ENCODE peak calls at places on chromosomes 6 and 20, in four cellular contexts. D, W, H and T are unnamed samples.

GRCh38 chr20:53570446-53571276 is 23.0 kb downstream of the ZNF217 start:
- DNase-seq in D (no peak), W (no peak), H (no peak), T (no peak)

GRCh38 chr6:157343732-157344131 is 20.4 kb upstream of the TMEM242 start:
- DNase-seq in D (no peak), W (no peak), H (no peak), T (no peak)

GRCh38 chr6:35216832-35217811 is 3.4 kb downstream of the SCUBE3 start:
- DNase-seq in D (no peak), W (no peak), H (no peak), T (no peak)

GRCh38 chr6:30691208-30691872 is 556 bp upstream of the NRM start:
- DNase-seq in D (no peak), W (no peak), H (no peak), T (no peak)

GRCh38 chr6:164967102-164967501 is 342.3 kb downstream of the C6orf118 start:
- DNase-seq in D (no peak), W (no peak), H (peak; percentile 14), T (no peak)

GRCh38 chr6:158799051-158799792 is 19.9 kb downstream of the EZR start:
- DNase-seq in D (no peak), W (no peak), H (no peak), T (no peak)

GRCh38 chr6:106856227-106856874 is 118.2 kb downstream of the CD24 start:
- DNase-seq in D (no peak), W (no peak), H (no peak), T (no peak)

GRCh38 chr6:39377530-39377929 is 55.0 kb upstream of the KCNK16 start:
- DNase-seq in D (peak; percentile 65), W (peak; percentile 34), H (peak; percentile 56), T (no peak)

GRCh38 chr6:56904068-56904467 is 50.8 kb upstream of the BEND6 start:
- DNase-seq in D (no peak), W (no peak), H (no peak), T (no peak)

GRCh38 chr6:52077180-52077884 is 10.1 kb downstream of the PKHD1 start:
- DNase-seq in D (no peak), W (no peak), H (no peak), T (no peak)

DNA sequence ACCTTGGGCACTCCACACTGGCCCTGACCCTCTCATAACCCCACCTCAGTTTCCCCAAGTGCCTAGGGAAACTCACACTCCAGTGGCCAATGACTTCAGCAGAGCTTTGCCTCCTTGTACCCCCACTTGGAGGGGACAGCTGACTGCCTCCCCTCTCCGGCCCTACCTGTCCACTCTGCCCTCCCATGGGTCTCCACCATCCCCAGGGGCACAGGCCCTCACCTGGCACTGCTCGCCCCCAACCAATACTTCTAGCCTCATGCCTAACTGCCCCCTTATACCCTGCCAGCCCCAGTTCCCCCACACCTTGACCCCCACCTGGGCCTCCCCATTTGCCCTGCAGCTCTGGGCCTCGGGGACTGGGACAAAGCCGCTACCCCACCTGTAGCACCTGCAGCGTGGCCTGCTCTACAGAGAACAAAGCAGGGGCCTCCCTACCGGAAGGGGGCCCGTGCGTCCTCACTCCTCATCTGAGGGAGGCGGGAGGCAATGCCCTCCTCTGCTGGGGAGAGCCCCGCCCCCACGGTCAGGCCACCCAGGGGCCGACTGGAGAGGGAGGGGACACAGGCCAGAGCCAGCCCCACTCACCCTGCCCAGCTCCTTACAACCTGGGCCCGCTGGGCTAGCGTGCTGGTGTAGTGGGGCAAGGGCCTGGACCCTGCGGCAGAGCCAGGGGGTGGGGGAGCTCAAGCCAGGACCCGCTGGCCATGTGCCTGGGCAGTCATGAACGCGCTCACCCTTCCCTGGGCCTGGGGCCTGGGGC is 8.2 kb downstream of the LAMA5 start:
- DNase-seq in D (no peak), W (no peak), H (peak; percentile 28), T (no peak)
- TF ChIP-seq CTCF in D (no peak), W (no peak), H (no peak), T (no peak)

DNA sequence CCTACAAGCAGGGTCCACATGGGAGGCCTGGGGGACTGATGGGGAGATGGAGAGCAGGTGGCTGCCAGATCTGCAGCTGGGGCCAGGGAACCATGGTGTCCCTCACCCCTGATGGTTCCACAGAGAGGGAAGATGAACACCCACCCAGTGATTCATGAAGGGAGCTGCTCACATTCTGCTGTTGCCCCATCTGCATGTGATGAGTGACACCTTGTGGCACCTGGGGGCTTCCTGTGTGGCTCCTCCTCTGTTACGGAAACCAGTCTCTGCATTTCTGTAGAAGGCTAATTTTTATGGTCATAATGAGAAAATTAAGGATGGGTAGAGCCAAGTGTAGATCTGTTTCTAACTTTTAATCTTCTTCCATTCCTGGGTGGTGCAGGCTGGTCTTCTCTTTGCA is 217.1 kb downstream of the SMOC2 start:
- DNase-seq in D (no peak), W (no peak), H (no peak), T (no peak)
- TF ChIP-seq CTCF in D (no peak), W (no peak), H (no peak), T (no peak)

GRCh38 chr20:9835302-9835701 is 3.6 kb downstream of the PAK5 start:
- DNase-seq in D (no peak), W (no peak), H (no peak), T (no peak)

GRCh38 chr20:9838378-9839295 is at the start of gene PAK5:
- DNase-seq in D (no peak), W (peak; percentile 88), H (peak; percentile 96), T (no peak)

GRCh38 chr20:9839626-9840025 is 750 bp upstream of the PAK5 start:
- DNase-seq in D (no peak), W (no peak), H (no peak), T (no peak)

GRCh38 chr20:9837634-9838033 is 1.2 kb downstream of the PAK5 start:
- DNase-seq in D (no peak), W (no peak), H (no peak), T (no peak)

GRCh38 chr20:9838035-9838377 is 870 bp downstream of the PAK5 start:
- DNase-seq in D (no peak), W (no peak), H (no peak), T (no peak)
- TF ChIP-seq CTCF in D (no peak), W (peak; percentile 2), H (no peak), T (no peak)

GRCh38 chr20:38337561-38338140 is 8.6 kb upstream of the LBP start:
- DNase-seq in D (no peak), W (peak; percentile 19), H (peak; percentile 75), T (no peak)
- TF ChIP-seq CTCF in D (no peak), W (peak; percentile 58), H (peak; percentile 87), T (peak; percentile 38)

GRCh38 chr6:29667158-29667557 is 10.3 kb downstream of the MOG start:
- DNase-seq in D (no peak), W (no peak), H (no peak), T (no peak)

GRCh38 chr6:29661071-29661470 is 4.2 kb downstream of the MOG start:
- DNase-seq in D (no peak), W (no peak), H (no peak), T (no peak)

GRCh38 chr6:29665942-29666825 is 9.3 kb downstream of the MOG start:
- DNase-seq in D (no peak), W (no peak), H (no peak), T (no peak)

GRCh38 chr6:29666826-29667130 is 9.9 kb downstream of the MOG start:
- DNase-seq in D (no peak), W (no peak), H (no peak), T (no peak)

GRCh38 chr6:29663300-29664039 is 6.6 kb downstream of the MOG start:
- DNase-seq in D (no peak), W (no peak), H (no peak), T (no peak)
- TF ChIP-seq CTCF in D (no peak), W (no peak), H (no peak), T (no peak)